ENCODE peak calls at places on chromosomes 11 and 22, in eight cellular contexts. One of them, this sample, is unnamed.

GRCh38 chr11:119065369-119065768 is 2.2 kb upstream of the VPS11 start:
- DNase-seq in pancreas: no peak
- DNase-seq in prostate gland: no peak
- DNase-seq in heart right ventricle: no peak
- DNase-seq in naive thymus-derived CD4-positive, alpha-beta T cell: no peak
- DNase-seq in fibroblast of lung: peak; percentile 20
- DNase-seq in GM23248: peak; percentile 65
- DNase-seq in OCI-LY7: peak; percentile 61
- DNase-seq in this sample: no peak

GRCh38 chr11:36073411-36074203 is 129.7 kb downstream of the LDLRAD3 start:
- DNase-seq in GM23248: peak; percentile 69
- DNase-seq in naive thymus-derived CD4-positive, alpha-beta T cell: no peak
- DNase-seq in fibroblast of lung: peak; percentile 64
- DNase-seq in heart right ventricle: peak; percentile 25
- DNase-seq in prostate gland: no peak
- DNase-seq in pancreas: peak; percentile 12
- DNase-seq in OCI-LY7: no peak
- DNase-seq in this sample: no peak

GRCh38 chr11:16928052-16928451 is 86.2 kb downstream of the PLEKHA7 start:
- DNase-seq in fibroblast of lung: no peak
- DNase-seq in OCI-LY7: no peak
- DNase-seq in pancreas: no peak
- DNase-seq in naive thymus-derived CD4-positive, alpha-beta T cell: no peak
- DNase-seq in GM23248: no peak
- DNase-seq in heart right ventricle: no peak
- DNase-seq in prostate gland: no peak
- DNase-seq in this sample: no peak

GRCh38 chr11:113574171-113574570 is 99.0 kb upstream of the DRD2 start:
- DNase-seq in naive thymus-derived CD4-positive, alpha-beta T cell: no peak
- DNase-seq in prostate gland: no peak
- DNase-seq in heart right ventricle: no peak
- DNase-seq in OCI-LY7: no peak
- DNase-seq in fibroblast of lung: no peak
- DNase-seq in GM23248: no peak
- DNase-seq in pancreas: no peak
- DNase-seq in this sample: no peak

GRCh38 chr11:88535916-88536547 is 198.5 kb upstream of the CTSC start:
- DNase-seq in fibroblast of lung: peak; percentile 97
- DNase-seq in pancreas: no peak
- DNase-seq in GM23248: peak; percentile 91
- DNase-seq in OCI-LY7: no peak
- DNase-seq in naive thymus-derived CD4-positive, alpha-beta T cell: no peak
- DNase-seq in heart right ventricle: no peak
- DNase-seq in prostate gland: no peak
- DNase-seq in this sample: no peak

GRCh38 chr11:46216765-46217089 is 60.7 kb upstream of the CREB3L1 start:
- DNase-seq in GM23248: no peak
- DNase-seq in heart right ventricle: no peak
- DNase-seq in OCI-LY7: no peak
- DNase-seq in prostate gland: no peak
- DNase-seq in naive thymus-derived CD4-positive, alpha-beta T cell: no peak
- DNase-seq in pancreas: no peak
- DNase-seq in fibroblast of lung: no peak
- DNase-seq in this sample: no peak

GRCh38 chr11:62137276-62137861 is 13.6 kb downstream of the INCENP start:
- DNase-seq in fibroblast of lung: no peak
- DNase-seq in OCI-LY7: no peak
- DNase-seq in GM23248: no peak
- DNase-seq in pancreas: no peak
- DNase-seq in prostate gland: no peak
- DNase-seq in heart right ventricle: no peak
- DNase-seq in naive thymus-derived CD4-positive, alpha-beta T cell: peak; percentile 12
- DNase-seq in this sample: no peak

GRCh38 chr22:37304595-37305343 is 22.5 kb downstream of the CYTH4 start:
- DNase-seq in prostate gland: no peak
- DNase-seq in heart right ventricle: no peak
- DNase-seq in GM23248: peak; percentile 66
- DNase-seq in pancreas: no peak
- DNase-seq in OCI-LY7: no peak
- DNase-seq in naive thymus-derived CD4-positive, alpha-beta T cell: no peak
- DNase-seq in fibroblast of lung: peak; percentile 71
- DNase-seq in this sample: no peak

GRCh38 chr11:2581931-2582435 is 117.8 kb downstream of the KCNQ1OT1 start:
- DNase-seq in GM23248: no peak
- DNase-seq in OCI-LY7: no peak
- DNase-seq in naive thymus-derived CD4-positive, alpha-beta T cell: peak; percentile 13
- DNase-seq in heart right ventricle: peak; percentile 11
- DNase-seq in prostate gland: no peak
- DNase-seq in pancreas: no peak
- DNase-seq in fibroblast of lung: no peak
- DNase-seq in this sample: peak; percentile 30

GRCh38 chr11:119863811-119864601 is 135.0 kb upstream of the NECTIN1 start:
- DNase-seq in heart right ventricle: no peak
- DNase-seq in pancreas: no peak
- DNase-seq in OCI-LY7: peak; percentile 15
- DNase-seq in prostate gland: no peak
- DNase-seq in GM23248: no peak
- DNase-seq in naive thymus-derived CD4-positive, alpha-beta T cell: no peak
- DNase-seq in fibroblast of lung: no peak
- DNase-seq in this sample: no peak

GRCh38 chr22:19810381-19811141 is 44.1 kb downstream of the GNB1L start:
- DNase-seq in OCI-LY7: no peak
- DNase-seq in prostate gland: no peak
- DNase-seq in fibroblast of lung: peak; percentile 96
- DNase-seq in GM23248: peak; percentile 67
- DNase-seq in naive thymus-derived CD4-positive, alpha-beta T cell: no peak
- DNase-seq in heart right ventricle: peak; percentile 10
- DNase-seq in pancreas: peak; percentile 1
- DNase-seq in this sample: no peak

GRCh38 chr22:38353142-38353629 is 36.0 kb upstream of the CSNK1E start:
- DNase-seq in pancreas: peak; percentile 48
- DNase-seq in prostate gland: peak; percentile 40
- DNase-seq in GM23248: peak; percentile 75
- DNase-seq in OCI-LY7: peak; percentile 63
- DNase-seq in fibroblast of lung: peak; percentile 21
- DNase-seq in naive thymus-derived CD4-positive, alpha-beta T cell: peak; percentile 85
- DNase-seq in heart right ventricle: peak; percentile 80
- DNase-seq in this sample: peak; percentile 72

GRCh38 chr11:70078796-70079616 is 889 bp downstream of the ANO1 start:
- DNase-seq in heart right ventricle: no peak
- DNase-seq in fibroblast of lung: no peak
- DNase-seq in OCI-LY7: no peak
- DNase-seq in prostate gland: no peak
- DNase-seq in naive thymus-derived CD4-positive, alpha-beta T cell: no peak
- DNase-seq in GM23248: no peak
- DNase-seq in pancreas: no peak
- DNase-seq in this sample: peak; percentile 77

GRCh38 chr11:58625826-58626460 is 3.5 kb downstream of the CNTF start:
- DNase-seq in naive thymus-derived CD4-positive, alpha-beta T cell: no peak
- DNase-seq in OCI-LY7: no peak
- DNase-seq in fibroblast of lung: peak; percentile 75
- DNase-seq in pancreas: no peak
- DNase-seq in heart right ventricle: no peak
- DNase-seq in GM23248: peak; percentile 52
- DNase-seq in prostate gland: no peak
- DNase-seq in this sample: no peak

GRCh38 chr11:48018561-48019229 is 38.3 kb downstream of the PTPRJ start:
- DNase-seq in heart right ventricle: no peak
- DNase-seq in pancreas: no peak
- DNase-seq in fibroblast of lung: peak; percentile 35
- DNase-seq in prostate gland: no peak
- DNase-seq in naive thymus-derived CD4-positive, alpha-beta T cell: no peak
- DNase-seq in GM23248: no peak
- DNase-seq in OCI-LY7: peak; percentile 73
- DNase-seq in this sample: no peak

GRCh38 chr11:128235958-128236357 is 351.4 kb downstream of the ETS1 start:
- DNase-seq in heart right ventricle: no peak
- DNase-seq in OCI-LY7: no peak
- DNase-seq in pancreas: no peak
- DNase-seq in prostate gland: no peak
- DNase-seq in GM23248: no peak
- DNase-seq in fibroblast of lung: no peak
- DNase-seq in naive thymus-derived CD4-positive, alpha-beta T cell: no peak
- DNase-seq in this sample: no peak

GRCh38 chr11:122393209-122393850 is 262.2 kb upstream of the UBASH3B start:
- DNase-seq in pancreas: no peak
- DNase-seq in fibroblast of lung: no peak
- DNase-seq in prostate gland: no peak
- DNase-seq in heart right ventricle: no peak
- DNase-seq in OCI-LY7: no peak
- DNase-seq in GM23248: peak; percentile 39
- DNase-seq in naive thymus-derived CD4-positive, alpha-beta T cell: no peak
- DNase-seq in this sample: no peak

GRCh38 chr22:37616205-37617083 is 7.8 kb downstream of the GGA1 start:
- DNase-seq in GM23248: no peak
- DNase-seq in fibroblast of lung: no peak
- DNase-seq in prostate gland: no peak
- DNase-seq in heart right ventricle: no peak
- DNase-seq in OCI-LY7: no peak
- DNase-seq in naive thymus-derived CD4-positive, alpha-beta T cell: no peak
- DNase-seq in pancreas: no peak
- DNase-seq in this sample: peak; percentile 43

GRCh38 chr11:81570669-81571068 is 1163.0 kb downstream of the FAM181B start:
- DNase-seq in fibroblast of lung: no peak
- DNase-seq in naive thymus-derived CD4-positive, alpha-beta T cell: no peak
- DNase-seq in OCI-LY7: no peak
- DNase-seq in heart right ventricle: no peak
- DNase-seq in pancreas: no peak
- DNase-seq in prostate gland: no peak
- DNase-seq in GM23248: no peak
- DNase-seq in this sample: no peak

GRCh38 chr11:17508306-17508705 is 31.7 kb upstream of the ABCC8 start:
- DNase-seq in naive thymus-derived CD4-positive, alpha-beta T cell: no peak
- DNase-seq in OCI-LY7: no peak
- DNase-seq in heart right ventricle: no peak
- DNase-seq in GM23248: peak; percentile 21
- DNase-seq in prostate gland: no peak
- DNase-seq in fibroblast of lung: no peak
- DNase-seq in pancreas: no peak
- DNase-seq in this sample: no peak

GRCh38 chr22:26134654-26135330 is 34.5 kb upstream of the SEZ6L start:
- DNase-seq in heart right ventricle: no peak
- DNase-seq in naive thymus-derived CD4-positive, alpha-beta T cell: no peak
- DNase-seq in prostate gland: no peak
- DNase-seq in fibroblast of lung: no peak
- DNase-seq in OCI-LY7: peak; percentile 8
- DNase-seq in pancreas: no peak
- DNase-seq in GM23248: no peak
- DNase-seq in this sample: no peak

GRCh38 chr11:30935861-30936260 is 349.7 kb upstream of the MPPED2 start:
- DNase-seq in heart right ventricle: no peak
- DNase-seq in prostate gland: no peak
- DNase-seq in OCI-LY7: no peak
- DNase-seq in naive thymus-derived CD4-positive, alpha-beta T cell: no peak
- DNase-seq in fibroblast of lung: peak; percentile 60
- DNase-seq in GM23248: peak; percentile 41
- DNase-seq in pancreas: no peak
- DNase-seq in this sample: no peak

GRCh38 chr11:61149624-61150615 is 11.3 kb downstream of the VPS37C start:
- DNase-seq in pancreas: peak; percentile 39
- DNase-seq in heart right ventricle: no peak
- DNase-seq in naive thymus-derived CD4-positive, alpha-beta T cell: no peak
- DNase-seq in fibroblast of lung: no peak
- DNase-seq in GM23248: no peak
- DNase-seq in OCI-LY7: no peak
- DNase-seq in prostate gland: no peak
- DNase-seq in this sample: peak; percentile 45

GRCh38 chr22:26671317-26672059 is 14.1 kb downstream of the MIAT start:
- DNase-seq in pancreas: no peak
- DNase-seq in naive thymus-derived CD4-positive, alpha-beta T cell: peak; percentile 56
- DNase-seq in heart right ventricle: peak; percentile 37
- DNase-seq in GM23248: no peak
- DNase-seq in fibroblast of lung: no peak
- DNase-seq in prostate gland: peak; percentile 23
- DNase-seq in OCI-LY7: peak; percentile 86
- DNase-seq in this sample: peak; percentile 67

GRCh38 chr11:97833412-97833811 is 1187.3 kb upstream of the CNTN5 start:
- DNase-seq in pancreas: no peak
- DNase-seq in heart right ventricle: no peak
- DNase-seq in GM23248: no peak
- DNase-seq in naive thymus-derived CD4-positive, alpha-beta T cell: no peak
- DNase-seq in prostate gland: no peak
- DNase-seq in OCI-LY7: no peak
- DNase-seq in fibroblast of lung: no peak
- DNase-seq in this sample: no peak

GRCh38 chr22:49588739-49589138 is 238.9 kb downstream of the BRD1 start:
- DNase-seq in OCI-LY7: no peak
- DNase-seq in naive thymus-derived CD4-positive, alpha-beta T cell: no peak
- DNase-seq in GM23248: no peak
- DNase-seq in pancreas: no peak
- DNase-seq in prostate gland: no peak
- DNase-seq in heart right ventricle: no peak
- DNase-seq in fibroblast of lung: no peak
- DNase-seq in this sample: peak; percentile 66
- H3K9me3 ChIP-seq in OCI-LY7: no peaks in the 10 kb centered on the region
- H3K9me3 ChIP-seq in naive thymus-derived CD4-positive, alpha-beta T cell: no peaks in the 10 kb centered on the region
- H3K9me3 ChIP-seq in GM23248: no peaks in the 10 kb centered on the region
- H3K9me3 ChIP-seq in pancreas: no peaks in the 10 kb centered on the region
- H3K9me3 ChIP-seq in prostate gland: no peaks in the 10 kb centered on the region
- H3K9me3 ChIP-seq in heart right ventricle: no peaks in the 10 kb centered on the region
- H3K9me3 ChIP-seq in fibroblast of lung: no peaks in the 10 kb centered on the region
- H3K9me3 ChIP-seq in this sample: no peaks in the 10 kb centered on the region

DNA sequence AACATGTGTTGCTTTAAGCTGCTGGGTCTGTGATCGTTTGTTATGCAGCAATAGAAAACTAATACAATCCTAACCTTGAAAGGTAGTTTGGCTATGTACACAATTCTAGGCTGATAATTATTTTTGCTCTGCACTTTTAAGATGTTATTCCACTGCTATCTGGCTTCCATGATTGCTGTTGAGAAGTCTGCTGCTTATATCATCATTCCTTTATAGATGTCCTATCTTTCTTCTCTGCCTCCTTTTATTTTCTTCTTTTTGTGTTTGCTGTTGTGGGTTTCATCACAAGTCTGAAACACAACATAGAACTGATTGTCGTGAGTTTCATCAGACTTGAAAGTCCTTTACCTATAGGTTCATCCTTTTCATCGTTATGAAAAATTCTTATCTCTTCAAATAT is 24.1 kb downstream of the FXYD6 start:
- DNase-seq in GM23248: no peak
- DNase-seq in fibroblast of lung: no peak
- DNase-seq in pancreas: no peak
- DNase-seq in naive thymus-derived CD4-positive, alpha-beta T cell: no peak
- DNase-seq in heart right ventricle: no peak
- DNase-seq in prostate gland: no peak
- DNase-seq in OCI-LY7: no peak
- DNase-seq in this sample: no peak
- H3K4me3 ChIP-seq in GM23248: no peak overlapping the region
- H3K4me3 ChIP-seq in fibroblast of lung: no peak overlapping the region
- H3K4me3 ChIP-seq in pancreas: no peak overlapping the region
- H3K4me3 ChIP-seq in naive thymus-derived CD4-positive, alpha-beta T cell: no peak overlapping the region
- H3K4me3 ChIP-seq in heart right ventricle: no peak overlapping the region
- H3K4me3 ChIP-seq in prostate gland: no peak overlapping the region
- H3K4me3 ChIP-seq in OCI-LY7: no peak overlapping the region
- H3K4me3 ChIP-seq in this sample: no peak overlapping the region

GRCh38 chr11:65894034-65894591 is 3.6 kb downstream of the CCDC85B start:
- DNase-seq in GM23248: no peak
- DNase-seq in heart right ventricle: peak; percentile 65
- DNase-seq in prostate gland: no peak
- DNase-seq in fibroblast of lung: no peak
- DNase-seq in naive thymus-derived CD4-positive, alpha-beta T cell: no peak
- DNase-seq in pancreas: no peak
- DNase-seq in OCI-LY7: peak; percentile 64
- DNase-seq in this sample: peak; percentile 82
- H3K27ac ChIP-seq in GM23248: peak overlapping the region; percentile 99
- H3K27ac ChIP-seq in heart right ventricle: peak overlapping the region; percentile 94
- H3K27ac ChIP-seq in prostate gland: peak overlapping the region; percentile 61
- H3K27ac ChIP-seq in fibroblast of lung: peak overlapping the region; percentile 42
- H3K27ac ChIP-seq in naive thymus-derived CD4-positive, alpha-beta T cell: peak overlapping the region; percentile 92
- H3K27ac ChIP-seq in pancreas: no peak overlapping the region
- H3K27ac ChIP-seq in OCI-LY7: peak overlapping the region; percentile 80
- H3K27ac ChIP-seq in this sample: no peak overlapping the region

GRCh38 chr11:123441161-123441560 is 11.1 kb downstream of the GRAMD1B start:
- DNase-seq in prostate gland: no peak
- DNase-seq in fibroblast of lung: no peak
- DNase-seq in naive thymus-derived CD4-positive, alpha-beta T cell: no peak
- DNase-seq in GM23248: no peak
- DNase-seq in pancreas: no peak
- DNase-seq in heart right ventricle: no peak
- DNase-seq in OCI-LY7: no peak
- DNase-seq in this sample: no peak
- H3K9me3 ChIP-seq in prostate gland: no peaks in the 10 kb centered on the region
- H3K9me3 ChIP-seq in fibroblast of lung: no peaks in the 10 kb centered on the region
- H3K9me3 ChIP-seq in naive thymus-derived CD4-positive, alpha-beta T cell: no peaks in the 10 kb centered on the region
- H3K9me3 ChIP-seq in GM23248: no peaks in the 10 kb centered on the region
- H3K9me3 ChIP-seq in pancreas: no peaks in the 10 kb centered on the region
- H3K9me3 ChIP-seq in heart right ventricle: no peaks in the 10 kb centered on the region
- H3K9me3 ChIP-seq in OCI-LY7: no peaks in the 10 kb centered on the region
- H3K9me3 ChIP-seq in this sample: no peaks in the 10 kb centered on the region